ENCODE peak calls at places on chromosomes 12 and 14, in nine cellular contexts. J, U, P, C, K, V, O, A and Z are unnamed samples.

GRCh38 chr12:76872415-76872814 is 6.4 kb downstream of the CSRP2 start:
- DNase-seq in J (no peak), A (no peak), U (no peak), C (no peak), K (peak; percentile 78), O (no peak), V (no peak), P (no peak), Z (no peak)

GRCh38 chr12:124837958-124838803 is 25.5 kb downstream of the SCARB1 start:
- DNase-seq in K (peak; percentile 71), U (peak; percentile 99), J (peak; percentile 96), C (peak; percentile 94), O (peak; percentile 100), A (peak; percentile 88), V (peak; percentile 11), P (no peak), Z (peak; percentile 96)

GRCh38 chr12:31362759-31363415 is 36.9 kb upstream of the SINHCAF start:
- DNase-seq in A (no peak), U (no peak), V (no peak), J (peak; percentile 89), C (no peak), P (peak; percentile 45), K (peak; percentile 86), O (no peak), Z (no peak)

GRCh38 chr12:1575799-1576401 is 18.5 kb downstream of the FBXL14 start:
- DNase-seq in P (no peak), O (no peak), A (no peak), V (no peak), J (peak; percentile 41), K (no peak), C (no peak), U (no peak), Z (no peak)

GRCh38 chr12:65074932-65075331 is 46.2 kb downstream of the WIF1 start:
- DNase-seq in J (peak; percentile 43), P (no peak), K (peak; percentile 57), O (no peak), V (no peak), A (no peak), C (no peak), U (no peak), Z (no peak)

GRCh38 chr12:3655331-3655900 is 97.5 kb downstream of the CRACR2A start:
- DNase-seq in K (peak; percentile 91), P (no peak), J (peak; percentile 40), A (peak; percentile 57), U (no peak), O (peak; percentile 46), C (no peak), V (no peak), Z (no peak)

GRCh38 chr12:98721204-98721702 is 76.2 kb downstream of the APAF1 start:
- DNase-seq in A (no peak), K (no peak), C (no peak), J (no peak), P (no peak), O (no peak), V (no peak), U (no peak), Z (no peak)

GRCh38 chr12:127619869-127620769 is 646.9 kb upstream of the TMEM132C start:
- DNase-seq in P (no peak), J (no peak), K (no peak), V (peak; percentile 89), C (no peak), U (no peak), O (no peak), A (no peak), Z (no peak)

GRCh38 chr12:123150804-123151678 is at the start of gene PITPNM2:
- DNase-seq in K (peak; percentile 84), A (peak; percentile 76), C (no peak), V (peak; percentile 14), O (peak; percentile 80), U (peak; percentile 57), J (peak; percentile 57), P (peak; percentile 40), Z (no peak)

GRCh38 chr14:45112886-45113772 is 21.2 kb downstream of the FKBP3 start:
- DNase-seq in A (no peak), C (no peak), U (no peak), O (peak; percentile 70), P (no peak), V (no peak), J (peak; percentile 41), K (no peak), Z (no peak)

GRCh38 chr14:21711360-21711961 is 37.8 kb upstream of the OR4E1 start:
- DNase-seq in P (no peak), U (peak; percentile 3), V (no peak), K (peak; percentile 50), A (peak; percentile 28), C (no peak), J (peak; percentile 54), O (peak; percentile 66), Z (peak; percentile 1)

GRCh38 chr14:24630872-24631477 is 3.0 kb downstream of the GZMB start:
- DNase-seq in O (no peak), J (peak; percentile 72), K (no peak), A (no peak), U (no peak), C (peak; percentile 7), P (no peak), V (peak; percentile 20), Z (peak; percentile 10)

GRCh38 chr12:120437735-120438494 is at the start of gene COX6A1:
- DNase-seq in V (peak; percentile 99), K (peak; percentile 100), O (peak; percentile 99), A (peak; percentile 98), U (peak; percentile 94), C (peak; percentile 85), P (peak; percentile 99), J (peak; percentile 99), Z (peak; percentile 88)

GRCh38 chr12:24724765-24725307 is 224.1 kb downstream of the BCAT1 start:
- DNase-seq in A (no peak), V (no peak), J (no peak), O (no peak), K (no peak), C (no peak), U (no peak), P (peak; percentile 57), Z (no peak)

GRCh38 chr14:105852378-105853088 is 326.1 kb downstream of the TMEM121 start:
- DNase-seq in A (no peak), O (no peak), C (no peak), P (no peak), U (no peak), J (no peak), K (peak; percentile 13), V (no peak), Z (no peak)

GRCh38 chr12:88579941-88580871 is at the start of gene KITLG:
- DNase-seq in C (no peak), J (peak; percentile 94), O (peak; percentile 90), A (peak; percentile 82), V (peak; percentile 86), U (peak; percentile 87), P (peak; percentile 30), K (peak; percentile 97), Z (peak; percentile 65)

GRCh38 chr14:24461336-24461735 is 18.8 kb upstream of the SDR39U1 start:
- DNase-seq in O (no peak), V (no peak), C (no peak), K (no peak), A (no peak), U (no peak), J (no peak), P (no peak), Z (no peak)

GRCh38 chr14:59055439-59056045 is 132.9 kb upstream of the DAAM1 start:
- DNase-seq in P (no peak), C (peak; percentile 35), J (peak; percentile 35), O (peak; percentile 64), U (peak; percentile 48), K (peak; percentile 69), V (peak; percentile 37), A (peak; percentile 61), Z (peak; percentile 11)

GRCh38 chr14:74979442-74980397 is 23.0 kb upstream of the EIF2B2 start:
- DNase-seq in J (no peak), C (no peak), U (peak; percentile 63), O (peak; percentile 77), P (no peak), K (peak; percentile 82), A (no peak), V (no peak), Z (peak; percentile 77)

GRCh38 chr14:64958743-64959142 is 13.4 kb downstream of the RAB15 start:
- DNase-seq in A (no peak), C (no peak), K (no peak), V (no peak), J (no peak), P (no peak), O (no peak), U (no peak), Z (no peak)

GRCh38 chr14:22556990-22557623 is 31.9 kb downstream of the DAD1 start:
- DNase-seq in K (peak; percentile 95), O (peak; percentile 80), U (peak; percentile 60), P (peak; percentile 93), A (peak; percentile 84), C (no peak), V (peak; percentile 51), J (peak; percentile 79), Z (no peak)

GRCh38 chr12:117968826-117969659 is at the start of gene KSR2:
- DNase-seq in O (peak; percentile 46), C (no peak), A (peak; percentile 14), J (peak; percentile 84), K (peak; percentile 98), U (no peak), V (peak; percentile 93), P (peak; percentile 66), Z (no peak)

GRCh38 chr14:73620268-73620667 is 8.0 kb downstream of the ACOT6 start:
- DNase-seq in K (no peak), C (no peak), P (no peak), U (no peak), O (no peak), V (no peak), J (no peak), A (no peak), Z (no peak)

GRCh38 chr12:130655010-130655409 is 61.1 kb downstream of the RIMBP2 start:
- DNase-seq in K (no peak), C (no peak), P (no peak), A (no peak), U (no peak), J (no peak), V (no peak), O (no peak), Z (no peak)